ENCODE peak calls at places on chromosomes 7 and 10, in seven cellular contexts. R is GM23338, F is natural killer cell, X is H4, V is astrocyte of the spinal cord, B is amniotic stem cell, L is amniotic epithelial cell. C is an unnamed sample.

GRCh38 chr10:102615361-102615760 is 28.9 kb upstream of the TRIM8 start:
- DNase-seq in V (no peak), X (no peak), F (no peak), B (no peak), L (no peak), R (peak), C (no peak)

GRCh38 chr10:112675560-112676083 is 228.6 kb downstream of the VTI1A start:
- DNase-seq in B (no peak), X (no peak), R (no peak), V (no peak), F (no peak), L (no peak), C (no peak)

GRCh38 chr7:988963-989529 is 6.1 kb downstream of the CYP2W1 start:
- DNase-seq in R (no peak), B (no peak), X (no peak), L (no peak), F (no peak), V (no peak), C (no peak)

GRCh38 chr10:4250497-4250887 is 465.5 kb upstream of the KLF6 start:
- DNase-seq in X (no peak), L (no peak), R (no peak), B (no peak), F (no peak), V (no peak), C (no peak)

GRCh38 chr10:71431945-71432905 is 35.5 kb downstream of the CDH23 start:
- DNase-seq in V (no peak), X (no peak), B (no peak), R (peak), F (no peak), L (no peak), C (no peak)

GRCh38 chr7:101598981-101599681 is 30.0 kb downstream of the MYL10 start:
- DNase-seq in V (no peak), R (no peak), B (no peak), L (no peak), F (no peak), X (no peak), C (no peak)

GRCh38 chr10:14063531-14064317 is 267.0 kb downstream of the FRMD4A start:
- DNase-seq in F (no peak), L (peak), R (no peak), V (peak), X (no peak), B (peak), C (peak)

GRCh38 chr10:94858022-94858421 is 80.4 kb upstream of the CYP2C9 start:
- DNase-seq in L (no peak), F (no peak), B (no peak), R (no peak), X (no peak), V (no peak), C (no peak)

GRCh38 chr7:98771519-98772241 is 98.1 kb downstream of the TMEM130 start:
- DNase-seq in B (no peak), L (peak), F (no peak), R (peak), X (peak), V (peak), C (no peak)

GRCh38 chr7:141511370-141512335 is 39.6 kb upstream of the AGK start:
- DNase-seq in R (peak), X (no peak), L (no peak), B (no peak), F (no peak), V (no peak), C (no peak)

GRCh38 chr7:44393238-44394111 is 68.1 kb upstream of the CAMK2B start:
- DNase-seq in R (no peak), B (no peak), L (no peak), X (no peak), V (no peak), F (no peak), C (no peak)

GRCh38 chr7:155533827-155534690 is 12.3 kb downstream of the CNPY1 start:
- DNase-seq in X (no peak), B (no peak), L (no peak), V (no peak), F (no peak), R (peak), C (no peak)

GRCh38 chr7:17830206-17830605 is 110.1 kb downstream of the SNX13 start:
- DNase-seq in F (no peak), L (peak), B (no peak), V (no peak), R (no peak), X (no peak), C (no peak)

GRCh38 chr10:117968354-117969182 is 78.2 kb downstream of the RAB11FIP2 start:
- DNase-seq in B (no peak), F (no peak), X (no peak), R (no peak), L (no peak), V (no peak), C (no peak)

GRCh38 chr7:38223311-38223710 is 45.3 kb downstream of the STARD3NL start:
- DNase-seq in F (no peak), V (no peak), B (no peak), L (peak), X (no peak), R (no peak), C (no peak)

GRCh38 chr7:82723411-82723810 is 279.8 kb upstream of the CACNA2D1 start:
- DNase-seq in L (no peak), V (no peak), B (no peak), F (no peak), R (no peak), X (no peak), C (no peak)

GRCh38 chr7:115662120-115662519 is 368.4 kb downstream of the TFEC start:
- DNase-seq in B (no peak), V (no peak), L (peak), R (no peak), F (no peak), X (no peak), C (no peak)

GRCh38 chr10:108187396-108188012 is 1023.0 kb upstream of the SORCS1 start:
- DNase-seq in B (no peak), R (no peak), L (no peak), F (no peak), V (no peak), X (no peak), C (no peak)